ENCODE peak calls at places on chromosome 22, in four cellular contexts. D is dorsolateral prefrontal cortex, L is thoracic aorta, J is SK-N-MC. G is an unnamed sample.

GRCh38 chr22:49004484-49005399 is 822.9 kb downstream of the BRD1 start:
- DNase-seq in D (no peak), J (no peak), L (no peak), G (no peak)

GRCh38 chr22:50044485-50045143 is 13.5 kb downstream of the TTLL8 start:
- DNase-seq in L (no peak), D (no peak), J (no peak), G (no peak)

GRCh38 chr22:47129902-47130301 is 367.5 kb downstream of the TBC1D22A start:
- DNase-seq in L (no peak), D (no peak), J (no peak), G (peak; percentile 71)

GRCh38 chr22:39470462-39471335 is 13.9 kb downstream of the MGAT3 start:
- DNase-seq in D (no peak), L (no peak), J (no peak), G (no peak)

GRCh38 chr22:32804036-32804435 is 2.5 kb downstream of the TIMP3 start:
- DNase-seq in L (no peak), J (no peak), D (no peak), G (no peak)

GRCh38 chr22:27669798-27670599 is 131.6 kb downstream of the MN1 start:
- DNase-seq in D (no peak), L (no peak), J (no peak), G (no peak)

GRCh38 chr22:47066616-47066905 is 304.1 kb downstream of the TBC1D22A start:
- DNase-seq in L (no peak), D (no peak), J (no peak), G (no peak)

GRCh38 chr22:25030636-25031035 is 78.1 kb downstream of the KIAA1671 start:
- DNase-seq in L (no peak), D (no peak), J (no peak), G (no peak)

GRCh38 chr22:28381427-28382167 is 298.0 kb downstream of the TTC28 start:
- DNase-seq in J (peak; percentile 45), L (no peak), D (no peak), G (no peak)

GRCh38 chr22:46777609-46777970 is 15.1 kb downstream of the TBC1D22A start:
- DNase-seq in L (no peak), D (no peak), J (no peak), G (no peak)

GRCh38 chr22:30481711-30482110 is 9.9 kb upstream of the SEC14L3 start:
- DNase-seq in J (no peak), L (no peak), D (no peak), G (no peak)

DNA sequence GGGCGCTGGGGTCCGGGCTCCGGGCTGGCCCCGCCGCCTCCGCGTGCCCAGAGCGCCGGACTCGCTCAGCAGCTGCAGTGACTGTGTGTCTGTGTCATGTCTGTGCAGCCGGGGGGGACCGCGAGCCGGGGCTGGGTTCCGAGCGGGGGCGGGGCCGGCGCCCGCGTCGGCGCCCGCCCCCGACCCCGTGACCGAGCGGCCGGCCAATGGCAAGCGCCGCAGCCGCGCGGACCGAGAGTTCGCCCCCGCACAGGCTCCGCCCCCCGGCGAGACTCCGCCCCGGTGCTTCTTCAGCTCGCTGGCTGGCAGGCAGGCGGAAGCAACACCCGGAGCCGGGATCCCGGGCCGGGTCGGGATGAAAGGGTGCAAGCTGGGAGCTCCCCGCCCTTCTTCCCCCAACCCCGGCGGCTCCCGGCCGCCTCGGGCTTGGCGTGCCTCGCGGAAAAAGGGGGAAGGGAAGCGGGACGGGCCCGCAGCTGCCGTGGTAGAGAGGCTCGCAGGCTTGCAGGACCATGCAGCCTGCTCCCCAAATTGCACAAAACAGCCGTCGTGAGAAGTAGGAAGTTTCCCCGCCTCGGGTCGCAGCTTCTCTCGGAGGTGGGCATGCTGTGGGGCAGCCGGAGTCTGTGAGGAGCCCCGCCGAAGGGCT is 775 bp upstream of the LARGE1 start:
- DNase-seq in L (peak; percentile 86), D (peak; percentile 98), J (no peak), G (peak; percentile 79)
- H3K27ac ChIP-seq in L (peak overlapping the region; percentile 71), D (peak overlapping the region; percentile 73), J (no peak overlapping the region), G (peak overlapping the region; percentile 32)

GRCh38 chr22:19959043-19959586 is 17.5 kb upstream of the TXNRD2 start:
- DNase-seq in L (peak; percentile 59), J (no peak), D (no peak), G (no peak)

GRCh38 chr22:19958083-19959042 is 16.7 kb upstream of the TXNRD2 start:
- DNase-seq in L (no peak), D (no peak), J (no peak), G (no peak)

GRCh38 chr22:19960491-19961200 is 19.0 kb upstream of the TXNRD2 start:
- DNase-seq in D (no peak), L (no peak), J (no peak), G (no peak)

GRCh38 chr22:19961201-19961580 is 19.6 kb upstream of the TXNRD2 start:
- DNase-seq in D (no peak), L (no peak), J (no peak), G (no peak)

GRCh38 chr22:19959587-19960490 is 18.2 kb upstream of the TXNRD2 start:
- DNase-seq in L (no peak), D (no peak), J (no peak), G (no peak)
- H3K27ac ChIP-seq in L (peak overlapping the region; percentile 63), D (no peak overlapping the region), J (peak overlapping the region; percentile 70), G (no peak overlapping the region)

DNA sequence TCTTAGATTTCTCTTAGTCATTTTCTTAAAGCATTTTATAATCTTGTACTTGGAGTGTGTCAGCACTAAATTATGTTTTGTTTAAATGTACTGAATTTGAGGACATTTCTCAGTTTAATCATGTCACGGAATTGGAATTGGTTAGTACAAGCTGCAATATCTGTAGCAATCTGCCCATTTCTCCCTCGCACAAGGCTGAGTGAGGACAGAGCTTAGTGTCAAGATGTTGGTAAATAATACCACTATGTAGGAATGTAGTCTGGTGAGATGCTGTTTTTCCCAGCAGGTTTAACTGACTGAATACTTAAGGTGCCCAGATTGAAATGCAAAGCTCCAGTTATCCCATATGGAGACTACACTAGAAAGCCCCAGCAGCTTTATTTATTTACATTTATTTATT is 30.6 kb downstream of the SREBF2 start:
- DNase-seq in D (no peak), J (no peak), L (no peak), G (no peak)
- H3K27ac ChIP-seq in D (no peak overlapping the region), J (no peak overlapping the region), L (no peak overlapping the region), G (no peak overlapping the region)

GRCh38 chr22:23764931-23765881 is 2.4 kb downstream of the C22orf15 start:
- DNase-seq in J (no peak), D (no peak), L (no peak), G (no peak)
- H3K27ac ChIP-seq in J (peak overlapping the region; percentile 85), D (no peak overlapping the region), L (no peak overlapping the region), G (no peak overlapping the region)

DNA sequence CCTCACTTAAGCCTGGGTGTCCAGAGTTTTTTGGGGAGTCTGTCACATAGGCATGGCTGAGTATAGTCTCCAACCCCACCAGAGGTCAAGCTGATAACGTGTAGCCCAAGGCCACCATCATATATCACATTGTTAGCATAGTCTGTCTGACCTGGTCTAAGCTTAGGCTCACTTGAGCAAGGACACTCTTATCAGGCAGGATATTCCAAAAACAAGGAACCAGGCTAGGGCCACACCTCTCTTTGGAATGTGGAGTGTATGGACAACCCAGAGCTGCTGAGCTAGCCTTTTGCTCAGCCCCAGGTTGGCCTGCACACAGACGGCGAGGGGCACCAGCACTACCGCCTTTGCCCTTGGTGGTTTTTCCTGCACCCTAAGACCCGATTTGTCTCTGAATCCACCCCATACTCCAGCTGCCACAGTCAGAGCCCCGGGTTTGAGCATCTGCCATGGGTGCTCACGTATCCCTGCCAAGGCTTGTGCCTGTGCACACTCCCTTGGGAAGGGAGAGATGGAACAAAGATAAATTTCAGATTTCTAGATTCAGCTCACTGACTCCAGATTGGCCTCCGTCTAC is 7.2 kb downstream of the SNAP29 start:
- DNase-seq in J (no peak), D (no peak), L (no peak), G (no peak)
- H3K27ac ChIP-seq in J (no peak overlapping the region), D (no peak overlapping the region), L (no peak overlapping the region), G (no peak overlapping the region)

DNA sequence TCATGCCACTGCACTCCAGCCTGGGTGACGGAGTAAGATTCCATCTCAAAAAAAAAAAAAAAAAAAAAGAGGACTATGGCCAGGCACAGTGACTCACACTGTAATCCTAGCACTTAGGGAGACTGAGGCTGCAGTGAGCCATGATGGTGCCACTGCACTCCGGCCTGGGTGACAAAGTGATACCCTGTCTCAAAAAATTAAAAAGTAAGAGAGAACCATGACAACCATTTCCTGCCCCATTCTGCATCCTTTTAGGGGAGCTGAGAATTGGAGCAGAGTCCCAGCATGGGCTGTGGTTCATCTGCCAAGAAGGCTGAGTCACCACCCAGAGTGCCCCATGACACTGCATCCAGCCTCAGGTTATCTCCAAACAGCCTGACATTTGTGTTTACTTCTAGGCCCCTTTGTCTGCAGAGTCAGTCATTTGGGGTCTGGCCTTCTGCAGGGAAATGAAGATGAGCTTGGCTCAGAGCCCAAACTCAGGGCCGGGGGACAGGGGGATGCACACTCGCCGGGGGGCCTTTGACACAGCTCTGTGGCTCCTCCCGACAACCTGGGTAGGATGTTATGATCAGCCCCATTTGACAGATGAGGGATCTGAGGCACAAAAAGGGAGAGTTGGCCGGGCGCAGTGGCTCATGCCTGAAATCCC is 4.7 kb downstream of the CSDC2 start:
- DNase-seq in D (no peak), L (no peak), J (no peak), G (peak; percentile 27)
- H3K27ac ChIP-seq in D (no peak overlapping the region), L (peak overlapping the region; percentile 98), J (no peak overlapping the region), G (no peak overlapping the region)

GRCh38 chr22:45280583-45280972 is 4.2 kb upstream of the UPK3A start:
- DNase-seq in D (no peak), J (no peak), L (no peak), G (no peak)
- H3K27ac ChIP-seq in D (no peak overlapping the region), J (no peak overlapping the region), L (peak overlapping the region; percentile 53), G (no peak overlapping the region)